ENCODE peak calls at places on chromosomes 4 and X, in seven cellular contexts. N is mesendoderm, H is H9, A is IMR-90, C is trophoblast cell, B is neuronal stem cell, X is H1. Y is an unnamed sample.

GRCh38 chr4:174248407-174248806 is 35.1 kb downstream of the FBXO8 start:
- DNase-seq in C (no peak), H (no peak), A (no peak), X (no peak), B (no peak), N (no peak), Y (no peak)

GRCh38 chr4:173399016-173399415 is at the start of gene SCRG1:
- DNase-seq in X (no peak), C (no peak), B (peak; percentile 39), H (no peak), A (peak; percentile 4), N (peak; percentile 30), Y (peak; percentile 6)

GRCh38 chr4:4361883-4362282 is 25.0 kb upstream of the NSG1 start:
- DNase-seq in B (no peak), N (no peak), A (no peak), H (no peak), X (no peak), C (no peak), Y (no peak)

GRCh38 chrX:7987160-7987992 is 60.2 kb upstream of the PNPLA4 start:
- DNase-seq in A (peak; percentile 4), C (no peak), B (no peak), N (no peak), X (no peak), H (no peak), Y (peak; percentile 6)

GRCh38 chr4:67558493-67558892 is at the start of gene STAP1:
- DNase-seq in N (no peak), C (no peak), B (no peak), A (no peak), H (no peak), X (no peak), Y (no peak)

GRCh38 chr4:25635501-25635900 is 20.1 kb upstream of the SLC34A2 start:
- DNase-seq in A (no peak), H (no peak), N (peak; percentile 37), B (no peak), C (no peak), X (no peak), Y (no peak)

GRCh38 chr4:164012396-164013027 is 518.0 kb downstream of the TMA16 start:
- DNase-seq in H (peak; percentile 71), X (peak; percentile 23), C (peak; percentile 37), N (peak; percentile 80), B (peak; percentile 56), A (no peak), Y (peak; percentile 39)

GRCh38 chr4:52585379-52585778 is 73.7 kb downstream of the USP46 start:
- DNase-seq in X (no peak), H (no peak), B (no peak), C (no peak), N (no peak), A (no peak), Y (peak; percentile 47)

GRCh38 chr4:38284294-38285045 is 324.3 kb downstream of the PTTG2 start:
- DNase-seq in A (no peak), H (no peak), B (no peak), C (no peak), X (no peak), N (no peak), Y (no peak)

GRCh38 chr4:1323635-1324442 is 23.2 kb upstream of the UVSSA start:
- DNase-seq in B (no peak), N (no peak), A (peak; percentile 97), H (no peak), X (no peak), C (peak; percentile 91), Y (peak; percentile 87)

GRCh38 chr4:83850435-83850834 is 314.5 kb downstream of the GPAT3 start:
- DNase-seq in X (no peak), H (peak; percentile 52), C (peak; percentile 40), N (peak; percentile 41), A (peak; percentile 52), B (no peak), Y (no peak)

GRCh38 chr4:90318208-90318607 is 191.0 kb downstream of the CCSER1 start:
- DNase-seq in A (peak; percentile 90), C (no peak), X (no peak), B (no peak), N (no peak), H (no peak), Y (peak; percentile 78)

GRCh38 chrX:154717824-154718223 is 33.1 kb downstream of the GAB3 start:
- DNase-seq in X (no peak), N (no peak), B (no peak), A (peak; percentile 59), H (no peak), C (no peak), Y (peak; percentile 92)

GRCh38 chr4:15118281-15118680 is 116.0 kb downstream of the CPEB2 start:
- DNase-seq in X (no peak), B (no peak), N (no peak), H (no peak), A (no peak), C (no peak), Y (no peak)

GRCh38 chr4:666436-666810 is 7.7 kb downstream of the ATP5ME start:
- DNase-seq in B (no peak), H (no peak), X (no peak), N (no peak), A (no peak), C (no peak), Y (no peak)

GRCh38 chr4:118410143-118410542 is 57.3 kb upstream of the PRSS12 start:
- DNase-seq in H (no peak), B (no peak), A (peak; percentile 90), N (no peak), X (no peak), C (no peak), Y (peak; percentile 47)

GRCh38 chrX:71285929-71286328 is 2.5 kb downstream of the NONO start:
- DNase-seq in B (no peak), A (no peak), C (no peak), H (no peak), X (no peak), N (no peak), Y (no peak)

GRCh38 chrX:102067966-102068723 is 57.3 kb upstream of the TCEAL2 start:
- DNase-seq in X (no peak), B (no peak), C (no peak), A (peak; percentile 16), H (no peak), N (peak; percentile 17), Y (peak; percentile 2)

GRCh38 chr4:4549534-4549933 is 7.7 kb upstream of the STX18 start:
- DNase-seq in B (no peak), N (no peak), H (no peak), X (no peak), A (no peak), C (no peak), Y (no peak)

DNA sequence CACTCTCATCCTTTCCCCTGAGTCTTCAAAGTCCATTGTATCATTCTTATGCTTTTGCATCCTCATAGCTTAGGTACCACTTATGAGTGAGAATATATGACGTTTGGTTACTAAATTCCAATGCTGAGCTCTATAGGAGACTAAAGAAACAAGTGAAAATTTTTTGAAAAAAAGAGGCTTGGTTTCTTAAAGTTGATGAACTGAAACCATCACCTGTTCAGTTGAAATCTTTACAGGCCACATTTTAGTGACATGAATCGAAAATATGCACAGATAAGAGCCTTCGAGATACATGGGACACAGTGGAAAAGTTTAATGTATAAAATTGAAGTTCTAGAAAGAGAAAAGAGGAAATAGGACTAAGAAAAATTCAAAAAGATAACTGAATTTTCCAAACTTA is 195.8 kb downstream of the GPM6A start:
- DNase-seq in N (no peak), H (no peak), A (no peak), X (no peak), B (no peak), C (no peak), Y (no peak)
- H2AK5ac ChIP-seq in N (no peak overlapping the region), H (no peak overlapping the region), A (no peak overlapping the region), X (no peak overlapping the region), B (no peak overlapping the region), C (no peak overlapping the region), Y (no peak overlapping the region)

DNA sequence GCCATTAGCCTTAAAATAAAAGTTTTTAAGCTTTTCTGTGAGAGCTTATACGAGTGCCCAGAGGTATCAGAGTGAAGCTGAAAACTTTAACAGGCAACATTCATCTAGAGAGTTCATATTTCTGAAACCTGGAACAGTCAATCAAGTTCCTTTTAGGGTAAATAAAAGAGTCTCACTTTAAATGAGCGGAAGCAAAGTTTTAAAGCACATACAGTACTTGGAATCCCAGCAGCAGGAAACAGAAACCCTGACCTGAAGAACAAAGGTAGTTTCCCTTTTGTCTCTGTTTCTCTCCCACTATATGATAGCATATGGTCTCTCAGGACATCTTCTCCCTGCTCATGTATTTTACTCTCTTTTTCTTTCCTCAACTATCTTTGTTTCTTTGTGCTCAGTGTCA is 153.0 kb downstream of the ASB9 start:
- DNase-seq in C (no peak), B (no peak), N (no peak), X (no peak), H (no peak), A (no peak), Y (no peak)
- H2AK5ac ChIP-seq in C (no peak overlapping the region), B (no peak overlapping the region), N (no peak overlapping the region), X (no peak overlapping the region), H (no peak overlapping the region), A (no peak overlapping the region), Y (no peak overlapping the region)

DNA sequence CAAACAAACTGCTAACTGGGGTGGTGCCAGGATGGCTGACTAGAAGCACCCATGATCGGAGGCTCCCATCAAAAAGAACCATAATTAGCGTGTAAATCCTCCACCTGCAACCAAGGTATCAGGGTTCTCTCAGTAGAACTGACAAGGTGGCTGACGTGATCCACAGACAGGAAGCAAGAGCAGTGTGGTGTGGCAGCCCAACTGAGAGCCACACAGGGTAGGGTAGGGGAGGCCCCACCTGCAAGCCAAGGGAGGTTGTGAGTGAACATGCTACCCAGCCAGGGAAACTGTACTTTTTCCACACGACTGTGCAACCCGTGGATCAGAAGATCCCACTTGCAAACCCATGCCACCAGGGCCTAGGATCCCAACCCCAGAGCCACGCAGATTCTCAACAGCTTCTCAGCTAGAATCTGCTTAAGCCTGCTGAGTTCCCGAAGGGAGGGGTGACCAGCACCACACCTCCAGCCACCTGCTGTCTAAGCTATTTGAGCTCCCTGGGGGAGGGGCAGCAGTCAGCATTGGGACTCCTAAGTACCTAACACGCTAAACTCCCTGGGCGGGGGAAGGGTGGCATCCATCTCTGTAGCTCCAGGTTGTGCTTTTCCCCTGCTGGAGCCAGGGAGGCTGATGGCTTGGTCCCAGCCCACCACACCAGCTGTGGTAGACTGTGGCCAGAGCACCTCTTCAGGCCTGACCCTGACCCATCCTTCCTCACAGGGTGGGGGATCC is 425.1 kb downstream of the GPM6A start:
- DNase-seq in C (no peak), N (peak; percentile 75), H (peak; percentile 56), B (no peak), A (no peak), X (no peak), Y (no peak)
- H2AK5ac ChIP-seq in C (no peak overlapping the region), N (no peak overlapping the region), H (no peak overlapping the region), B (no peak overlapping the region), A (no peak overlapping the region), X (no peak overlapping the region), Y (no peak overlapping the region)

GRCh38 chrX:132033166-132033565 is 10.1 kb downstream of the STK26 start:
- DNase-seq in N (no peak), A (no peak), B (no peak), H (no peak), X (no peak), C (no peak), Y (peak; percentile 48)

GRCh38 chrX:132037479-132037993 is 14.4 kb downstream of the STK26 start:
- DNase-seq in B (no peak), C (no peak), A (no peak), X (no peak), N (peak; percentile 28), H (no peak), Y (no peak)

GRCh38 chrX:132030264-132030663 is 7.2 kb downstream of the STK26 start:
- DNase-seq in A (no peak), C (no peak), B (no peak), X (no peak), H (no peak), N (no peak), Y (no peak)

GRCh38 chrX:132034648-132035047 is 11.5 kb downstream of the STK26 start:
- DNase-seq in N (peak; percentile 63), B (no peak), A (no peak), X (no peak), C (no peak), H (no peak), Y (no peak)

GRCh38 chrX:132031867-132032266 is 8.8 kb downstream of the STK26 start:
- DNase-seq in B (no peak), N (no peak), A (no peak), H (no peak), X (no peak), C (no peak), Y (no peak)
- H2AK5ac ChIP-seq in B (no peak overlapping the region), N (no peak overlapping the region), A (no peak overlapping the region), H (no peak overlapping the region), X (no peak overlapping the region), C (no peak overlapping the region), Y (no peak overlapping the region)

Y was measured in mesenchymal stem cell.